ENCODE peak calls at places on chromosomes 3 and 15, in ten cellular contexts. H, N, Q, K, L, A, D, M, W and Y are unnamed samples.

GRCh38 chr3:89184151-89184550 is 76.7 kb downstream of the EPHA3 start:
- DNase-seq in H (no peak), N (no peak), Q (no peak), K (peak), L (no peak), A (no peak), D (no peak), M (no peak), W (no peak), Y (no peak)

GRCh38 chr15:60898896-60899295 is 330.2 kb downstream of the RORA start:
- DNase-seq in H (no peak), N (no peak), Q (no peak), K (no peak), L (no peak), A (no peak), D (no peak), M (no peak), W (no peak), Y (no peak)

GRCh38 chr15:76176487-76177085 is 116.8 kb downstream of the TMEM266 start:
- DNase-seq in H (no peak), N (no peak), Q (no peak), K (no peak), L (no peak), A (no peak), D (no peak), M (no peak), W (no peak), Y (no peak)

GRCh38 chr15:63186065-63186464 is 3.3 kb upstream of the RAB8B start:
- DNase-seq in H (no peak), N (peak), Q (no peak), K (no peak), L (no peak), A (no peak), D (no peak), M (no peak), W (no peak), Y (peak)

GRCh38 chr15:90701880-90702630 is 15.1 kb upstream of the BLM start:
- DNase-seq in H (no peak), N (no peak), Q (no peak), K (no peak), L (no peak), A (peak), D (no peak), M (no peak), W (no peak), Y (no peak)

GRCh38 chr3:86519819-86520218 is 471.1 kb downstream of the VGLL3 start:
- DNase-seq in H (no peak), N (no peak), Q (no peak), K (no peak), L (no peak), A (no peak), D (no peak), M (no peak), W (no peak), Y (no peak)

GRCh38 chr15:70156781-70157261 is 59.1 kb upstream of the TLE3 start:
- DNase-seq in H (no peak), N (peak), Q (no peak), K (peak), L (no peak), A (peak), D (no peak), M (peak), W (peak), Y (peak)

GRCh38 chr3:142850395-142851023 is 38.4 kb downstream of the PCOLCE2 start:
- DNase-seq in H (no peak), N (peak), Q (no peak), K (no peak), L (no peak), A (no peak), D (peak), M (no peak), W (no peak), Y (peak)

GRCh38 chr3:126508539-126508938 is 9.0 kb downstream of the UROC1 start:
- DNase-seq in H (no peak), N (no peak), Q (no peak), K (no peak), L (no peak), A (no peak), D (no peak), M (no peak), W (no peak), Y (no peak)

GRCh38 chr3:66712210-66712609 is 211.4 kb upstream of the LRIG1 start:
- DNase-seq in H (no peak), N (no peak), Q (no peak), K (peak), L (no peak), A (no peak), D (no peak), M (no peak), W (no peak), Y (peak)

GRCh38 chr15:70257047-70257446 is 159.3 kb upstream of the TLE3 start:
- DNase-seq in H (no peak), N (no peak), Q (no peak), K (no peak), L (no peak), A (no peak), D (no peak), M (no peak), W (no peak), Y (no peak)

GRCh38 chr3:8938021-8938420 is 25.3 kb downstream of the RAD18 start:
- DNase-seq in H (no peak), N (peak), Q (no peak), K (no peak), L (no peak), A (no peak), D (peak), M (no peak), W (no peak), Y (peak)

GRCh38 chr3:148532326-148532725 is 165.4 kb upstream of the AGTR1 start:
- DNase-seq in H (no peak), N (peak), Q (no peak), K (no peak), L (no peak), A (no peak), D (no peak), M (no peak), W (no peak), Y (no peak)

GRCh38 chr3:105281989-105282388 is 84.7 kb upstream of the ALCAM start:
- DNase-seq in H (no peak), N (no peak), Q (no peak), K (no peak), L (no peak), A (no peak), D (no peak), M (no peak), W (no peak), Y (no peak)

GRCh38 chr3:63655519-63655918 is 3.0 kb downstream of the SNTN start:
- DNase-seq in H (no peak), N (peak), Q (no peak), K (no peak), L (no peak), A (no peak), D (peak), M (no peak), W (no peak), Y (no peak)

GRCh38 chr3:48919215-48920138 is 835 bp downstream of the ARIH2 start:
- DNase-seq in H (peak), N (peak), Q (no peak), K (peak), L (no peak), A (peak), D (no peak), M (no peak), W (peak), Y (peak)

GRCh38 chr3:11668243-11669232 is 24.8 kb upstream of the VGLL4 start:
- DNase-seq in H (no peak), N (peak), Q (no peak), K (no peak), L (no peak), A (no peak), D (no peak), M (no peak), W (no peak), Y (no peak)

GRCh38 chr3:101868534-101869464 is 19.5 kb downstream of the NFKBIZ start:
- DNase-seq in H (no peak), N (peak), Q (no peak), K (no peak), L (no peak), A (peak), D (peak), M (no peak), W (no peak), Y (peak)

GRCh38 chr15:98413973-98414546 is 234.3 kb upstream of the IGF1R start:
- DNase-seq in H (no peak), N (no peak), Q (no peak), K (no peak), L (no peak), A (peak), D (no peak), M (no peak), W (no peak), Y (no peak)

GRCh38 chr3:125194849-125195601 is 17.5 kb downstream of the SLC12A8 start:
- DNase-seq in H (no peak), N (peak), Q (no peak), K (no peak), L (no peak), A (no peak), D (no peak), M (no peak), W (no peak), Y (no peak)

GRCh38 chr3:42071720-42072582 is 19.2 kb upstream of the TRAK1 start:
- DNase-seq in H (no peak), N (peak), Q (no peak), K (peak), L (no peak), A (peak), D (peak), M (peak), W (no peak), Y (peak)

GRCh38 chr15:59177445-59177728 is 29.3 kb upstream of the LDHAL6B start:
- DNase-seq in H (peak), N (no peak), Q (no peak), K (no peak), L (no peak), A (no peak), D (no peak), M (peak), W (no peak), Y (no peak)

GRCh38 chr3:172159962-172160538 is 120.7 kb downstream of the FNDC3B start:
- DNase-seq in H (no peak), N (no peak), Q (no peak), K (no peak), L (no peak), A (peak), D (no peak), M (peak), W (peak), Y (peak)

GRCh38 chr15:84833447-84833846 is 16.3 kb downstream of the ALPK3 start:
- DNase-seq in H (no peak), N (peak), Q (no peak), K (no peak), L (no peak), A (no peak), D (peak), M (no peak), W (no peak), Y (peak)

GRCh38 chr3:187520027-187520945 is 149.9 kb downstream of the SST start:
- DNase-seq in H (no peak), N (no peak), Q (no peak), K (no peak), L (no peak), A (peak), D (no peak), M (no peak), W (no peak), Y (no peak)

GRCh38 chr15:29570931-29571727 is 251.1 kb downstream of the TJP1 start:
- DNase-seq in H (no peak), N (no peak), Q (peak), K (peak), L (no peak), A (peak), D (peak), M (no peak), W (no peak), Y (no peak)

GRCh38 chr3:138833908-138834358 is 795 bp downstream of the PIK3CB start:
- DNase-seq in H (no peak), N (peak), Q (no peak), K (no peak), L (no peak), A (no peak), D (no peak), M (peak), W (no peak), Y (peak)

GRCh38 chr3:173876476-173876875 is 478.9 kb downstream of the NLGN1 start:
- DNase-seq in H (no peak), N (no peak), Q (no peak), K (no peak), L (no peak), A (no peak), D (no peak), M (no peak), W (no peak), Y (peak)

GRCh38 chr15:61736792-61737191 is 323.5 kb downstream of the VPS13C start:
- DNase-seq in H (no peak), N (no peak), Q (no peak), K (no peak), L (no peak), A (no peak), D (no peak), M (no peak), W (no peak), Y (no peak)

GRCh38 chr3:88307666-88308065 is 157.9 kb downstream of the C3orf38 start:
- DNase-seq in H (no peak), N (no peak), Q (no peak), K (no peak), L (no peak), A (peak), D (no peak), M (no peak), W (no peak), Y (no peak)

GRCh38 chr3:46958469-46959168 is 17.9 kb downstream of the CCDC12 start:
- DNase-seq in H (no peak), N (no peak), Q (no peak), K (no peak), L (no peak), A (no peak), D (no peak), M (no peak), W (no peak), Y (no peak)

GRCh38 chr3:52153389-52154096 is 680 bp downstream of the POC1A start:
- DNase-seq in H (no peak), N (peak), Q (peak), K (peak), L (no peak), A (peak), D (peak), M (no peak), W (peak), Y (peak)

GRCh38 chr15:60651734-60652141 is 172.8 kb upstream of the ICE2 start:
- DNase-seq in H (no peak), N (no peak), Q (no peak), K (peak), L (no peak), A (no peak), D (no peak), M (no peak), W (no peak), Y (no peak)